ENCODE peak calls at places on chromosomes 4 and X, in four cellular contexts. B is GM12865, C is HCT116, W is GM13977. T is an unnamed sample.

GRCh38 chrX:40449956-40450701 is 130.6 kb upstream of the ATP6AP2 start:
- DNase-seq in B (no peak), C (no peak), W (no peak), T (no peak)

GRCh38 chrX:121641560-121641959 is 594.1 kb downstream of the GLUD2 start:
- DNase-seq in B (no peak), C (no peak), W (no peak), T (peak)

GRCh38 chrX:111353810-111354209 is 58.2 kb downstream of the DCX start:
- DNase-seq in B (no peak), C (no peak), W (no peak), T (no peak)

GRCh38 chr4:47567511-47567910 is 82.4 kb downstream of the ATP10D start:
- DNase-seq in B (no peak), C (no peak), W (no peak), T (no peak)

GRCh38 chr4:103936653-103937145 is 216.9 kb upstream of the TACR3 start:
- DNase-seq in B (no peak), C (no peak), W (no peak), T (no peak)

GRCh38 chr4:115834441-115834840 is 721.0 kb upstream of the NDST4 start:
- DNase-seq in B (peak), C (no peak), W (no peak), T (no peak)

GRCh38 chr4:155405059-155405458 is 28.3 kb upstream of the MAP9 start:
- DNase-seq in B (no peak), C (no peak), W (no peak), T (no peak)

GRCh38 chr4:111943796-111944203 is 201.5 kb upstream of the FAM241A start:
- DNase-seq in B (peak), C (peak), W (peak), T (peak)

GRCh38 chr4:76545161-76545884 is 110.3 kb downstream of the SHROOM3 start:
- DNase-seq in B (peak), C (no peak), W (no peak), T (no peak)

GRCh38 chrX:53440631-53441517 is 6.7 kb upstream of the HSD17B10 start:
- DNase-seq in B (no peak), C (no peak), W (peak), T (peak)

GRCh38 chr4:2364654-2365053 is 53.8 kb downstream of the ZFYVE28 start:
- DNase-seq in B (no peak), C (no peak), W (peak), T (peak)

GRCh38 chr4:164442167-164442566 is 311.8 kb upstream of the SMIM31 start:
- DNase-seq in B (no peak), C (no peak), W (no peak), T (no peak)

GRCh38 chr4:25283948-25284347 is 28.6 kb upstream of the ZCCHC4 start:
- DNase-seq in B (no peak), C (no peak), W (no peak), T (no peak)

GRCh38 chr4:174265917-174266316 is 17.6 kb downstream of the FBXO8 start:
- DNase-seq in B (no peak), C (no peak), W (no peak), T (no peak)

GRCh38 chr4:3724319-3725231 is 41.6 kb upstream of the ADRA2C start:
- DNase-seq in B (no peak), C (no peak), W (no peak), T (no peak)

GRCh38 chrX:15702488-15703371 is 35.3 kb upstream of the CA5B start:
- DNase-seq in B (no peak), C (no peak), W (no peak), T (no peak)

GRCh38 chr4:24657768-24658617 is 73.6 kb upstream of the DHX15 start:
- DNase-seq in B (peak), C (peak), W (peak), T (peak)

GRCh38 chrX:17814557-17814956 is 46.5 kb downstream of the RAI2 start:
- DNase-seq in B (no peak), C (no peak), W (no peak), T (peak)

GRCh38 chrX:17809984-17810383 is 51.1 kb downstream of the RAI2 start:
- DNase-seq in B (no peak), C (no peak), W (no peak), T (no peak)

GRCh38 chrX:17814059-17814458 is 47.0 kb downstream of the RAI2 start:
- DNase-seq in B (no peak), C (no peak), W (no peak), T (no peak)

GRCh38 chrX:17813277-17813676 is 47.8 kb downstream of the RAI2 start:
- DNase-seq in B (no peak), C (no peak), W (no peak), T (no peak)

GRCh38 chrX:17812763-17813162 is 48.3 kb downstream of the RAI2 start:
- DNase-seq in B (peak), C (no peak), W (no peak), T (no peak)
- TF ChIP-seq CTCF in B (peak), C (peak), W (peak), T (peak)

GRCh38 chr4:878796-879729 is 53.1 kb downstream of the GAK start:
- DNase-seq in B (no peak), C (no peak), W (no peak), T (no peak)

GRCh38 chr4:879730-880079 is 52.4 kb downstream of the GAK start:
- DNase-seq in B (peak), C (no peak), W (peak), T (no peak)

GRCh38 chr4:881709-882108 is 50.4 kb downstream of the GAK start:
- DNase-seq in B (no peak), C (no peak), W (no peak), T (no peak)

GRCh38 chr4:882646-883045 is 49.5 kb downstream of the GAK start:
- DNase-seq in B (no peak), C (no peak), W (no peak), T (no peak)

GRCh38 chr4:880684-881405 is 51.3 kb downstream of the GAK start:
- DNase-seq in B (no peak), C (no peak), W (no peak), T (no peak)
- TF ChIP-seq CTCF in B (no peak), C (no peak), W (no peak), T (no peak)

DNA sequence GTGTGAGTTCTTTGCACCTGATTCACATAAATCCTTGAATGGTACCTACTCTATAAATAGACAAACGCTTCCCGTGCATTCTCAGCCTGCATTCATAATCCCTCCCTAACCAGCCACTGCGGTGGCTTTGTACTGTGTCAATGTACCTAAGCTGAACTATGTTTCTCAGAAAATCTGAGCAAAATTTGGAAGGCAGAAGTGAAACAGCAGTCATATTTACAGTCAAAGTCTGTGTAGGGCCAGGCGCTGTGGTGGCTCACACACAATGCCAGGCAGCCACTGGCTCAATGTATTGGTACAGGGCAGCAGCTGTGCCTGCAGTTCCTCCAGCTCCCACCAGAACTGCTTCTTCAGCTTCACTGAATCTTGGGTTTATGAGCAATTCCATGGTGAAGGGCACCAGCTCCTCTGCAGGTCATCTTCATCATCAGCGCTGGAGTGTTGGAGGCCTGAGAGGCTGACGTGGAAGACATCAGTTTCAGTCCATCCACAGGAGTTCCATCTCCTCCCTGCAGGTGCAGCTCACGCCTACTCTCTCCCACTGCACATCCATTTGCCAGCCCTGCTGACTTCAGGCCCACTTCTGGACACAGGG is 32.3 kb upstream of the IRF2 start:
- DNase-seq in B (peak), C (no peak), W (peak), T (no peak)
- TF ChIP-seq CTCF in B (peak), C (peak), W (peak), T (peak)

DNA sequence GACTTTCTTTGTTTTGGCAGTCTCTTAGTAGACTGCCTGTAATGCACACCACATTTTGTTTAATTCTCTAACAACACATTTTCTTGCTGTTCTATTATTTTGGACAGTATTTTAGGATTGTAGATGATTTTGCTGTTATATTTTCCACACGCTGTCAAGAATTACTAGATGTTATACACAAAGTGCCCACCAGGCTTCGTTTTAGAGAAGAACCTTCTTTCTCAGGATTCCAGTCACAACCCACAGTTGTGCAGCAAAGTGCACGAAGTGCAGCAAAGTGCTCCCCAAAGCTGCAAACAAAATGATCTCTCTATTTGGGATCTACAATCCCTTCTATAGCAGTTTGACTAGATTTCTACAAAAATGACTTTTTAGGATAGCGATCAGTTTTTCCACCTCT is 2.4 kb downstream of the ZNF141 start:
- DNase-seq in B (no peak), C (no peak), W (no peak), T (no peak)
- TF ChIP-seq CTCF in B (no peak), C (no peak), W (no peak), T (peak)

DNA sequence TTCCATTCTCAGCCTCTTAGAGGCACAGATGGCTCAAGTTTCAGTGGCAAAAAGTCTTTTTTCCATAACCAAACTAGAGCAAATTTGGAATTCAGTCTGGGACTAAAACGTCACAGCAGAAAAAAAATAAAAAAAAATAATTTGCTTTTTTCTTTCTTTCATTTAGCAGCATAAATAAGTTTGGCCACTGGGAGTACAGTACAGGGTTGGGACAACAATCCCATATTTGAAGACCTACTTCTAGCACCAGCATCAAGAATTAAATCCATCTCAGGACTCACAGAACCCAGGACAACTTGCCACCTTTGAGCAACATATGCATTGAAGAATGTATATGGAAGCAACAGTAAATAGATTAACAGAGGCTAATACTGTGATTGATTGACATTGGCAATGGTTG is 214.0 kb downstream of the FBXW7 start:
- DNase-seq in B (no peak), C (no peak), W (no peak), T (no peak)
- TF ChIP-seq CTCF in B (no peak), C (no peak), W (no peak), T (peak)